ENCODE peak calls at places on chromosomes 11 and 22, in seven cellular contexts. One of them, this sample, is unnamed.

GRCh38 chr11:68342459-68343158 is 30.2 kb downstream of the LRP5 start:
- DNase-seq in glutamatergic neuron: no peak
- DNase-seq in neural crest cell: no peak
- DNase-seq in HFFc6: no peak
- DNase-seq in mesothelial cell of epicardium: peak
- DNase-seq in BJ: no peak
- DNase-seq in AG04449: no peak
- DNase-seq in this sample: no peak

GRCh38 chr22:50090141-50090714 is 422 bp downstream of the MOV10L1 start:
- DNase-seq in glutamatergic neuron: no peak
- DNase-seq in neural crest cell: no peak
- DNase-seq in HFFc6: no peak
- DNase-seq in mesothelial cell of epicardium: no peak
- DNase-seq in BJ: no peak
- DNase-seq in AG04449: no peak
- DNase-seq in this sample: no peak

GRCh38 chr22:19785461-19786263 is 25.1 kb downstream of the TBX1 start:
- DNase-seq in glutamatergic neuron: no peak
- DNase-seq in neural crest cell: no peak
- DNase-seq in HFFc6: no peak
- DNase-seq in mesothelial cell of epicardium: no peak
- DNase-seq in BJ: no peak
- DNase-seq in AG04449: no peak
- DNase-seq in this sample: no peak

GRCh38 chr11:27754035-27755017 is 54.1 kb upstream of the BDNF start:
- DNase-seq in glutamatergic neuron: no peak
- DNase-seq in neural crest cell: no peak
- DNase-seq in HFFc6: no peak
- DNase-seq in mesothelial cell of epicardium: no peak
- DNase-seq in BJ: peak
- DNase-seq in AG04449: peak
- DNase-seq in this sample: no peak

GRCh38 chr11:47143322-47143721 is 33.4 kb downstream of the ARFGAP2 start:
- DNase-seq in glutamatergic neuron: peak
- DNase-seq in neural crest cell: no peak
- DNase-seq in HFFc6: peak
- DNase-seq in mesothelial cell of epicardium: no peak
- DNase-seq in BJ: peak
- DNase-seq in AG04449: peak
- DNase-seq in this sample: no peak

GRCh38 chr11:60194511-60194910 is 11.6 kb upstream of the MS4A6A start:
- DNase-seq in glutamatergic neuron: no peak
- DNase-seq in neural crest cell: no peak
- DNase-seq in HFFc6: no peak
- DNase-seq in mesothelial cell of epicardium: no peak
- DNase-seq in BJ: no peak
- DNase-seq in AG04449: no peak
- DNase-seq in this sample: no peak

GRCh38 chr11:129143335-129143734 is 48.8 kb downstream of the ARHGAP32 start:
- DNase-seq in glutamatergic neuron: no peak
- DNase-seq in neural crest cell: peak
- DNase-seq in HFFc6: peak
- DNase-seq in mesothelial cell of epicardium: no peak
- DNase-seq in BJ: peak
- DNase-seq in AG04449: peak
- DNase-seq in this sample: peak

GRCh38 chr22:17781319-17782031 is 7.2 kb upstream of the BID start:
- DNase-seq in glutamatergic neuron: no peak
- DNase-seq in neural crest cell: no peak
- DNase-seq in HFFc6: peak
- DNase-seq in mesothelial cell of epicardium: peak
- DNase-seq in BJ: peak
- DNase-seq in AG04449: peak
- DNase-seq in this sample: peak

GRCh38 chr11:2665747-2666710 is 33.8 kb downstream of the KCNQ1OT1 start:
- DNase-seq in glutamatergic neuron: no peak
- DNase-seq in neural crest cell: no peak
- DNase-seq in HFFc6: no peak
- DNase-seq in mesothelial cell of epicardium: no peak
- DNase-seq in BJ: no peak
- DNase-seq in AG04449: no peak
- DNase-seq in this sample: no peak

GRCh38 chr11:115499241-115499799 is 4.9 kb downstream of the CADM1 start:
- DNase-seq in glutamatergic neuron: no peak
- DNase-seq in neural crest cell: no peak
- DNase-seq in HFFc6: no peak
- DNase-seq in mesothelial cell of epicardium: no peak
- DNase-seq in BJ: no peak
- DNase-seq in AG04449: no peak
- DNase-seq in this sample: no peak

GRCh38 chr11:73159297-73159696 is 17.2 kb upstream of the FCHSD2 start:
- DNase-seq in glutamatergic neuron: no peak
- DNase-seq in neural crest cell: no peak
- DNase-seq in HFFc6: no peak
- DNase-seq in mesothelial cell of epicardium: no peak
- DNase-seq in BJ: no peak
- DNase-seq in AG04449: no peak
- DNase-seq in this sample: no peak

GRCh38 chr11:128695539-128696221 is 1.8 kb downstream of the FLI1 start:
- DNase-seq in glutamatergic neuron: no peak
- DNase-seq in neural crest cell: no peak
- DNase-seq in HFFc6: no peak
- DNase-seq in mesothelial cell of epicardium: no peak
- DNase-seq in BJ: no peak
- DNase-seq in AG04449: no peak
- DNase-seq in this sample: no peak

GRCh38 chr11:60485987-60486386 is 6.6 kb upstream of the MS4A12 start:
- DNase-seq in glutamatergic neuron: peak
- DNase-seq in neural crest cell: peak
- DNase-seq in HFFc6: no peak
- DNase-seq in mesothelial cell of epicardium: no peak
- DNase-seq in BJ: no peak
- DNase-seq in AG04449: no peak
- DNase-seq in this sample: no peak

GRCh38 chr11:119474682-119475596 is 52.0 kb upstream of the THY1 start:
- DNase-seq in glutamatergic neuron: peak
- DNase-seq in neural crest cell: peak
- DNase-seq in HFFc6: peak
- DNase-seq in mesothelial cell of epicardium: peak
- DNase-seq in BJ: peak
- DNase-seq in AG04449: no peak
- DNase-seq in this sample: peak

GRCh38 chr11:11844272-11844671 is 2.5 kb downstream of the USP47 start:
- DNase-seq in glutamatergic neuron: no peak
- DNase-seq in neural crest cell: no peak
- DNase-seq in HFFc6: no peak
- DNase-seq in mesothelial cell of epicardium: no peak
- DNase-seq in BJ: no peak
- DNase-seq in AG04449: no peak
- DNase-seq in this sample: no peak

GRCh38 chr11:67698247-67698646 is 23.8 kb upstream of the ALDH3B2 start:
- DNase-seq in glutamatergic neuron: no peak
- DNase-seq in neural crest cell: no peak
- DNase-seq in HFFc6: peak
- DNase-seq in mesothelial cell of epicardium: no peak
- DNase-seq in BJ: no peak
- DNase-seq in AG04449: no peak
- DNase-seq in this sample: no peak

GRCh38 chr11:32706985-32707736 is 87.3 kb downstream of the CCDC73 start:
- DNase-seq in glutamatergic neuron: no peak
- DNase-seq in neural crest cell: no peak
- DNase-seq in HFFc6: peak
- DNase-seq in mesothelial cell of epicardium: no peak
- DNase-seq in BJ: peak
- DNase-seq in AG04449: peak
- DNase-seq in this sample: no peak

GRCh38 chr11:109275931-109276330 is 146.1 kb upstream of the C11orf87 start:
- DNase-seq in glutamatergic neuron: peak
- DNase-seq in neural crest cell: no peak
- DNase-seq in HFFc6: no peak
- DNase-seq in mesothelial cell of epicardium: no peak
- DNase-seq in BJ: no peak
- DNase-seq in AG04449: no peak
- DNase-seq in this sample: no peak

GRCh38 chr11:128716661-128717210 is 22.9 kb downstream of the FLI1 start:
- DNase-seq in glutamatergic neuron: no peak
- DNase-seq in neural crest cell: no peak
- DNase-seq in HFFc6: no peak
- DNase-seq in mesothelial cell of epicardium: no peak
- DNase-seq in BJ: no peak
- DNase-seq in AG04449: no peak
- DNase-seq in this sample: no peak

GRCh38 chr22:40324468-40325305 is 21.6 kb upstream of the ADSL start:
- DNase-seq in glutamatergic neuron: no peak
- DNase-seq in neural crest cell: no peak
- DNase-seq in HFFc6: no peak
- DNase-seq in mesothelial cell of epicardium: no peak
- DNase-seq in BJ: no peak
- DNase-seq in AG04449: no peak
- DNase-seq in this sample: no peak
- TF ChIP-seq CTCF in glutamatergic neuron: no peak
- TF ChIP-seq CTCF in neural crest cell: no peak
- TF ChIP-seq CTCF in HFFc6: no peak
- TF ChIP-seq CTCF in mesothelial cell of epicardium: no peak
- TF ChIP-seq CTCF in BJ: no peak
- TF ChIP-seq CTCF in AG04449: no peak
- TF ChIP-seq CTCF in this sample: no peak

DNA sequence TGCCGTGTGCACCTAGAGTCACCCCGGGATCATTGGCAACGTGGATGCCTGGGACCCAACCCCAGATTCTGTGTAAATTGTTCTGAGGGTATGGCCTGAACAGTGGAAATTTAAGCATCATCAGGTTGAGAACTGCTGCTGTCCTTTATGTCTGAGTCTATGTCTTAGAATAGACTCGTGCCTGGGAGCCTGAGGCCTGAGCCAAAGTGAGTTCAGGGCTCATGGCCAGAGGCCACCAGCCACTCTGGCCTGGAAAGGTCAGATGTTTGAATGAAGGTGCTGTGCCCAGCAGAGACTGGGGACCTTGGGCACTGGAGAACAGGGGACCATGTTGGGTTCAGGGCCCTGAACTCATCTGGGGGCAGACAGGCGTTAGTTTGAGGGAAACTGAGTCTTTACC is 91.1 kb downstream of the MYO18B start:
- DNase-seq in glutamatergic neuron: no peak
- DNase-seq in neural crest cell: no peak
- DNase-seq in HFFc6: no peak
- DNase-seq in mesothelial cell of epicardium: no peak
- DNase-seq in BJ: no peak
- DNase-seq in AG04449: no peak
- DNase-seq in this sample: no peak
- TF ChIP-seq CTCF in glutamatergic neuron: no peak
- TF ChIP-seq CTCF in neural crest cell: no peak
- TF ChIP-seq CTCF in HFFc6: no peak
- TF ChIP-seq CTCF in mesothelial cell of epicardium: no peak
- TF ChIP-seq CTCF in BJ: no peak
- TF ChIP-seq CTCF in AG04449: no peak
- TF ChIP-seq CTCF in this sample: no peak

GRCh38 chr11:299951-300735 is 817 bp upstream of the IFITM5 start:
- DNase-seq in glutamatergic neuron: peak
- DNase-seq in neural crest cell: no peak
- DNase-seq in HFFc6: no peak
- DNase-seq in mesothelial cell of epicardium: no peak
- DNase-seq in BJ: no peak
- DNase-seq in AG04449: no peak
- DNase-seq in this sample: no peak
- TF ChIP-seq CTCF in glutamatergic neuron: no peak
- TF ChIP-seq CTCF in neural crest cell: no peak
- TF ChIP-seq CTCF in HFFc6: peak
- TF ChIP-seq CTCF in mesothelial cell of epicardium: no peak
- TF ChIP-seq CTCF in BJ: no peak
- TF ChIP-seq CTCF in AG04449: peak
- TF ChIP-seq CTCF in this sample: no peak

GRCh38 chr11:111871693-111872161 is 346 bp upstream of the ALG9 start:
- DNase-seq in glutamatergic neuron: no peak
- DNase-seq in neural crest cell: no peak
- DNase-seq in HFFc6: no peak
- DNase-seq in mesothelial cell of epicardium: no peak
- DNase-seq in BJ: no peak
- DNase-seq in AG04449: no peak
- DNase-seq in this sample: no peak

GRCh38 chr11:111870522-111870886 is 877 bp downstream of the ALG9 start:
- DNase-seq in glutamatergic neuron: no peak
- DNase-seq in neural crest cell: no peak
- DNase-seq in HFFc6: no peak
- DNase-seq in mesothelial cell of epicardium: no peak
- DNase-seq in BJ: no peak
- DNase-seq in AG04449: no peak
- DNase-seq in this sample: no peak

GRCh38 chr11:111870113-111870512 is 1.3 kb downstream of the ALG9 start:
- DNase-seq in glutamatergic neuron: no peak
- DNase-seq in neural crest cell: no peak
- DNase-seq in HFFc6: no peak
- DNase-seq in mesothelial cell of epicardium: no peak
- DNase-seq in BJ: no peak
- DNase-seq in AG04449: no peak
- DNase-seq in this sample: no peak

GRCh38 chr11:111870887-111871692 is at the start of gene ALG9:
- DNase-seq in glutamatergic neuron: peak
- DNase-seq in neural crest cell: peak
- DNase-seq in HFFc6: peak
- DNase-seq in mesothelial cell of epicardium: peak
- DNase-seq in BJ: no peak
- DNase-seq in AG04449: peak
- DNase-seq in this sample: peak
- TF ChIP-seq CTCF in glutamatergic neuron: peak
- TF ChIP-seq CTCF in neural crest cell: peak
- TF ChIP-seq CTCF in HFFc6: peak
- TF ChIP-seq CTCF in mesothelial cell of epicardium: no peak
- TF ChIP-seq CTCF in BJ: peak
- TF ChIP-seq CTCF in AG04449: peak
- TF ChIP-seq CTCF in this sample: no peak

GRCh38 chr11:75169101-75169885 is 18.4 kb downstream of the SLCO2B1 start:
- DNase-seq in glutamatergic neuron: no peak
- DNase-seq in neural crest cell: no peak
- DNase-seq in HFFc6: no peak
- DNase-seq in mesothelial cell of epicardium: no peak
- DNase-seq in BJ: no peak
- DNase-seq in AG04449: no peak
- DNase-seq in this sample: no peak
- TF ChIP-seq CTCF in glutamatergic neuron: no peak
- TF ChIP-seq CTCF in neural crest cell: no peak
- TF ChIP-seq CTCF in HFFc6: no peak
- TF ChIP-seq CTCF in mesothelial cell of epicardium: no peak
- TF ChIP-seq CTCF in BJ: no peak
- TF ChIP-seq CTCF in AG04449: no peak
- TF ChIP-seq CTCF in this sample: no peak

GRCh38 chr11:107757661-107758060 is 45.8 kb upstream of the SLN start:
- DNase-seq in glutamatergic neuron: no peak
- DNase-seq in neural crest cell: no peak
- DNase-seq in HFFc6: no peak
- DNase-seq in mesothelial cell of epicardium: no peak
- DNase-seq in BJ: no peak
- DNase-seq in AG04449: no peak
- DNase-seq in this sample: no peak
- TF ChIP-seq CTCF in glutamatergic neuron: no peak
- TF ChIP-seq CTCF in neural crest cell: no peak
- TF ChIP-seq CTCF in HFFc6: peak
- TF ChIP-seq CTCF in mesothelial cell of epicardium: no peak
- TF ChIP-seq CTCF in BJ: no peak
- TF ChIP-seq CTCF in AG04449: no peak
- TF ChIP-seq CTCF in this sample: no peak

This sample was measured in omental fat pad.